ENCODE peak calls at places on chromosomes 12 and 14, in five cellular contexts. One of them, this sample, is unnamed.

GRCh38 chr14:61388173-61388975 is 67.0 kb downstream of the PRKCH start:
- DNase-seq in tibial nerve: no peak
- DNase-seq in PC-3: peak; percentile 90
- DNase-seq in CD8-positive, alpha-beta memory T cell: peak; percentile 34
- DNase-seq in A549: no peak
- DNase-seq in this sample: no peak

GRCh38 chr14:50095895-50096294 is 20.5 kb downstream of the VCPKMT start:
- DNase-seq in tibial nerve: no peak
- DNase-seq in PC-3: no peak
- DNase-seq in CD8-positive, alpha-beta memory T cell: no peak
- DNase-seq in A549: no peak
- DNase-seq in this sample: no peak

GRCh38 chr12:132169376-132169775 is 25.1 kb downstream of the NOC4L start:
- DNase-seq in tibial nerve: no peak
- DNase-seq in PC-3: no peak
- DNase-seq in CD8-positive, alpha-beta memory T cell: no peak
- DNase-seq in A549: no peak
- DNase-seq in this sample: no peak

GRCh38 chr12:74586251-74586650 is 48.6 kb downstream of the ATXN7L3B start:
- DNase-seq in tibial nerve: no peak
- DNase-seq in PC-3: no peak
- DNase-seq in CD8-positive, alpha-beta memory T cell: no peak
- DNase-seq in A549: no peak
- DNase-seq in this sample: no peak

GRCh38 chr12:130650131-130650530 is 66.0 kb downstream of the RIMBP2 start:
- DNase-seq in tibial nerve: no peak
- DNase-seq in PC-3: no peak
- DNase-seq in CD8-positive, alpha-beta memory T cell: no peak
- DNase-seq in A549: no peak
- DNase-seq in this sample: no peak

GRCh38 chr12:63845726-63846125 is 1.2 kb downstream of the SRGAP1 start:
- DNase-seq in tibial nerve: no peak
- DNase-seq in PC-3: peak; percentile 91
- DNase-seq in CD8-positive, alpha-beta memory T cell: no peak
- DNase-seq in A549: no peak
- DNase-seq in this sample: no peak

GRCh38 chr14:96893966-96894622 is 96.9 kb downstream of the VRK1 start:
- DNase-seq in tibial nerve: no peak
- DNase-seq in PC-3: no peak
- DNase-seq in CD8-positive, alpha-beta memory T cell: no peak
- DNase-seq in A549: no peak
- DNase-seq in this sample: no peak

GRCh38 chr14:49972840-49973239 is 80.0 kb downstream of the ARF6 start:
- DNase-seq in tibial nerve: peak; percentile 38
- DNase-seq in PC-3: peak; percentile 97
- DNase-seq in CD8-positive, alpha-beta memory T cell: no peak
- DNase-seq in A549: peak; percentile 72
- DNase-seq in this sample: peak; percentile 87

GRCh38 chr12:119178544-119179334 is at the start of gene HSPB8:
- DNase-seq in tibial nerve: peak; percentile 61
- DNase-seq in PC-3: peak; percentile 47
- DNase-seq in CD8-positive, alpha-beta memory T cell: no peak
- DNase-seq in A549: peak; percentile 74
- DNase-seq in this sample: peak; percentile 69

GRCh38 chr14:64536488-64537245 is 3.9 kb upstream of the HSPA2 start:
- DNase-seq in tibial nerve: no peak
- DNase-seq in PC-3: no peak
- DNase-seq in CD8-positive, alpha-beta memory T cell: no peak
- DNase-seq in A549: no peak
- DNase-seq in this sample: no peak

GRCh38 chr14:32633214-32633864 is 304.2 kb downstream of the AKAP6 start:
- DNase-seq in tibial nerve: no peak
- DNase-seq in PC-3: no peak
- DNase-seq in CD8-positive, alpha-beta memory T cell: no peak
- DNase-seq in A549: no peak
- DNase-seq in this sample: no peak

GRCh38 chr12:90851800-90852718 is 102.9 kb downstream of the CCER1 start:
- DNase-seq in tibial nerve: no peak
- DNase-seq in PC-3: peak; percentile 24
- DNase-seq in CD8-positive, alpha-beta memory T cell: no peak
- DNase-seq in A549: no peak
- DNase-seq in this sample: no peak

GRCh38 chr14:23095196-23096108 is at the start of gene C14orf119:
- DNase-seq in tibial nerve: peak; percentile 100
- DNase-seq in PC-3: peak; percentile 99
- DNase-seq in CD8-positive, alpha-beta memory T cell: peak; percentile 100
- DNase-seq in A549: peak; percentile 98
- DNase-seq in this sample: peak; percentile 99

GRCh38 chr12:92080390-92081285 is 65.0 kb downstream of the BTG1 start:
- DNase-seq in tibial nerve: no peak
- DNase-seq in PC-3: peak; percentile 98
- DNase-seq in CD8-positive, alpha-beta memory T cell: no peak
- DNase-seq in A549: peak; percentile 66
- DNase-seq in this sample: peak; percentile 73

GRCh38 chr12:120121766-120122293 is 5.3 kb upstream of the RAB35 start:
- DNase-seq in tibial nerve: no peak
- DNase-seq in PC-3: no peak
- DNase-seq in CD8-positive, alpha-beta memory T cell: no peak
- DNase-seq in A549: no peak
- DNase-seq in this sample: no peak

GRCh38 chr12:51898937-51899336 is 8.4 kb upstream of the ACVRL1 start:
- DNase-seq in tibial nerve: no peak
- DNase-seq in PC-3: peak; percentile 9
- DNase-seq in CD8-positive, alpha-beta memory T cell: no peak
- DNase-seq in A549: no peak
- DNase-seq in this sample: no peak

GRCh38 chr14:24066490-24067132 is 4.8 kb upstream of the CPNE6 start:
- DNase-seq in tibial nerve: no peak
- DNase-seq in PC-3: no peak
- DNase-seq in CD8-positive, alpha-beta memory T cell: no peak
- DNase-seq in A549: no peak
- DNase-seq in this sample: no peak

DNA sequence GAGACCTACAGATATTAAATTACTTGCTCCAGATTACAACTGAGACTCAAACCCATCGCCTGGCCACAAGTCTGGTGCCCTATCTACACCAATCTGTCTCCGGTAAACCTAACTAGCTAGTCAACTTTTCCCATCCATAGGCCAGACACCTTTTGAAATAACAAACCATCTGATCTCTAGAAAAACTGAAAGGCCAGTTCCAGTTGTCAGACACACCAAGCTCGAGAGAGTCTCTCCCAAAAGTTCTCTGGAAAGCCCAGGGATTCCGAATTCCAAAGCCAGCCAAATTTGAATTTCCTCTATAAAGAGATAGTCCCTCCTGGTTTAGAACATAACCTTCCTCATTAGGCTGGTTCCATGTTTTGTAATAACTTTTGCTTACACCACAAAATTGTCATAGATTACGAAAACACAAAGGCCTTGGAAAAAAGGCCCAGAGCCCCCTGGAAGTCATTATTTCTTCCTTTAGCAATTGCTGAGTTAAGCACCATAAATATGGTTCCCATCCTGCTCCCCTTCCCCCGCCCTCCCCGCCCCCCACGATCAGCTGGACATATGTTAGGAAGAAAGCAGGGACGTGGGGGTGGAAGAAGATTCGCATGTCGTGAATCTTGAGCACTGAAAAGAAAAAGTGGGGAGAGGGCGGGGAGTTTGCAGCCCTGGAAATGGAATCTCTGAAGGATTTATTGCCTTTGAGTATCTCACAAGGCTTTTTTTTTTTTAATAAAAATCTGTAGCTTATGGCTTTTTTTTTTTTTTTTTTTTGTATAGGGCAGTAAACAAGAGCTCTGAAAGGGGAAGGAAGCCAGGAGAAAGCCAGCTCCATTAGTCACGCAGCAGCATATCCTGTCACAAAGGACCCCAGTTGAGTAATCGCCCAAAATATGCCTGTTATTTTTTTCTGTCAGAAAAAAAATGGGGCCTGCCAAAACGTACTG is 110.4 kb downstream of the ZFP36L1 start:
- DNase-seq in tibial nerve: peak; percentile 70
- DNase-seq in PC-3: peak; percentile 95
- DNase-seq in CD8-positive, alpha-beta memory T cell: no peak
- DNase-seq in A549: peak; percentile 78
- DNase-seq in this sample: no peak
- H3K4me1 ChIP-seq in tibial nerve: peaks cover 45% of the 10 kb centered on the region
- H3K4me1 ChIP-seq in PC-3: peaks cover 58% of the 10 kb centered on the region
- H3K4me1 ChIP-seq in CD8-positive, alpha-beta memory T cell: peaks cover 54% of the 10 kb centered on the region
- H3K4me1 ChIP-seq in A549: peaks cover 46% of the 10 kb centered on the region
- H3K4me1 ChIP-seq in this sample: no peaks in the 10 kb centered on the region

DNA sequence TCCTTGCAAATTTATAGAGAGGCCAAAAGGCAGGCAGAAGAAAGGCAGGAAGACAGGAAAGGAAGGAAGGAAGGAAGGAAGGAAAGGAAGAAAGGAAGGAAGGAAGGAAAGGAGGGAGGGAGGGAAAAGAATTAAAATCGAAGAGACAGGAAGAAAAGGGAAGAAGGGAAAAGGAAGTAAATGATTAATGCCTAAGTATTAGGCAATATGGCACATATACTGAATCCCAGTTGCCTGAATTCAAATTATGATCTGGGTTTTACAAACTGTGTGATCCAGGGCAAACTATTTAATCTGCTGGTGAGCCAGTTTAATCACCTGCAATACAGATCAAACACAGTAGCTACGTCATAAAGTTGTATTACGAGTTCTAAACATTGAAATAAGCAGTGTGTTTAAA is 983.6 kb downstream of the FLRT2 start:
- DNase-seq in tibial nerve: no peak
- DNase-seq in PC-3: no peak
- DNase-seq in CD8-positive, alpha-beta memory T cell: no peak
- DNase-seq in A549: no peak
- DNase-seq in this sample: no peak
- H3K4me1 ChIP-seq in tibial nerve: no peaks in the 10 kb centered on the region
- H3K4me1 ChIP-seq in PC-3: no peaks in the 10 kb centered on the region
- H3K4me1 ChIP-seq in CD8-positive, alpha-beta memory T cell: no peaks in the 10 kb centered on the region
- H3K4me1 ChIP-seq in A549: no peaks in the 10 kb centered on the region
- H3K4me1 ChIP-seq in this sample: no peaks in the 10 kb centered on the region

GRCh38 chr12:116919247-116919671 is 8.5 kb downstream of the FBXW8 start:
- DNase-seq in tibial nerve: no peak
- DNase-seq in PC-3: no peak
- DNase-seq in CD8-positive, alpha-beta memory T cell: no peak
- DNase-seq in A549: no peak
- DNase-seq in this sample: no peak
- H3K4me1 ChIP-seq in tibial nerve: no peaks in the 10 kb centered on the region
- H3K4me1 ChIP-seq in PC-3: peaks cover 55% of the 10 kb centered on the region
- H3K4me1 ChIP-seq in CD8-positive, alpha-beta memory T cell: peaks cover 53% of the 10 kb centered on the region
- H3K4me1 ChIP-seq in A549: peaks cover 28% of the 10 kb centered on the region
- H3K4me1 ChIP-seq in this sample: peaks cover 8% of the 10 kb centered on the region

GRCh38 chr12:6205761-6206160 is 5.6 kb downstream of the CD9 start:
- DNase-seq in tibial nerve: no peak
- DNase-seq in PC-3: no peak
- DNase-seq in CD8-positive, alpha-beta memory T cell: no peak
- DNase-seq in A549: no peak
- DNase-seq in this sample: no peak
- H3K4me1 ChIP-seq in tibial nerve: peaks cover 52% of the 10 kb centered on the region
- H3K4me1 ChIP-seq in PC-3: peaks cover 30% of the 10 kb centered on the region
- H3K4me1 ChIP-seq in CD8-positive, alpha-beta memory T cell: peaks cover 11% of the 10 kb centered on the region
- H3K4me1 ChIP-seq in A549: peaks cover 34% of the 10 kb centered on the region
- H3K4me1 ChIP-seq in this sample: peaks cover 29% of the 10 kb centered on the region

DNA sequence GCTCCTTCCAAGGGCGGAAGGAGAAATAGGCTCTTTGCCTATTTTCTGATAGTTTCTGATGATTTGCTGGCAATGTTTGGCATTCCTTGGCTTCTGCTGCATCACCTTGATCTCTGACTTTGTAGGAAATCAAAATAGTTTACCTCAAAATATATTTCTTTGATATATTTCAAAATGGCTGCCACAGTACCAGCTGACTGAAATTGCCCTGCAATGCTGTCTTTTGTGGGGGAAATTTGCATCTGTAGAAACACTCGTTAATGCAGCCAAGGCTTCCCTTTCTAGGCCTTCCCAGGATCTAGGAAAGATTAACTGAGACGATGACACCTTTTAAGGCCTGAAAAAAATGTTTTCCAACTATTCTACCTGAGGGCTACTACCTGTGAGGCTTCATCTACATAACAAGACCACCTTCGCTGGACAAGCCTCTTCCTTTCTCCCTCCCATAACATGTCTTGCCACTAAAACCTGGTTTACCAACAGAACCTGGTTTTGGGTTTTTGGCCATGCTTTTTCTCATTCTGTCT is 212.8 kb upstream of the SSTR1 start:
- DNase-seq in tibial nerve: no peak
- DNase-seq in PC-3: no peak
- DNase-seq in CD8-positive, alpha-beta memory T cell: no peak
- DNase-seq in A549: no peak
- DNase-seq in this sample: no peak
- H3K4me1 ChIP-seq in tibial nerve: no peaks in the 10 kb centered on the region
- H3K4me1 ChIP-seq in PC-3: no peaks in the 10 kb centered on the region
- H3K4me1 ChIP-seq in CD8-positive, alpha-beta memory T cell: no peaks in the 10 kb centered on the region
- H3K4me1 ChIP-seq in A549: no peaks in the 10 kb centered on the region
- H3K4me1 ChIP-seq in this sample: no peaks in the 10 kb centered on the region

GRCh38 chr12:93363854-93364297 is 13.8 kb upstream of the NUDT4 start:
- DNase-seq in tibial nerve: no peak
- DNase-seq in PC-3: no peak
- DNase-seq in CD8-positive, alpha-beta memory T cell: no peak
- DNase-seq in A549: no peak
- DNase-seq in this sample: no peak
- H3K4me1 ChIP-seq in tibial nerve: no peaks in the 10 kb centered on the region
- H3K4me1 ChIP-seq in PC-3: no peaks in the 10 kb centered on the region
- H3K4me1 ChIP-seq in CD8-positive, alpha-beta memory T cell: peaks cover 10% of the 10 kb centered on the region
- H3K4me1 ChIP-seq in A549: no peaks in the 10 kb centered on the region
- H3K4me1 ChIP-seq in this sample: no peaks in the 10 kb centered on the region

GRCh38 chr12:6550294-6551062 is 5.4 kb downstream of the IFFO1 start:
- DNase-seq in tibial nerve: no peak
- DNase-seq in PC-3: no peak
- DNase-seq in CD8-positive, alpha-beta memory T cell: no peak
- DNase-seq in A549: no peak
- DNase-seq in this sample: no peak
- H3K4me1 ChIP-seq in tibial nerve: peaks cover 55% of the 10 kb centered on the region
- H3K4me1 ChIP-seq in PC-3: peaks cover 19% of the 10 kb centered on the region
- H3K4me1 ChIP-seq in CD8-positive, alpha-beta memory T cell: peaks cover 21% of the 10 kb centered on the region
- H3K4me1 ChIP-seq in A549: peaks cover 41% of the 10 kb centered on the region
- H3K4me1 ChIP-seq in this sample: no peaks in the 10 kb centered on the region

GRCh38 chr12:12810507-12811143 is 2.5 kb upstream of the DDX47 start:
- DNase-seq in tibial nerve: no peak
- DNase-seq in PC-3: peak; percentile 65
- DNase-seq in CD8-positive, alpha-beta memory T cell: no peak
- DNase-seq in A549: no peak
- DNase-seq in this sample: no peak
- H3K4me1 ChIP-seq in tibial nerve: peaks cover 20% of the 10 kb centered on the region
- H3K4me1 ChIP-seq in PC-3: peaks cover 55% of the 10 kb centered on the region
- H3K4me1 ChIP-seq in CD8-positive, alpha-beta memory T cell: peaks cover 53% of the 10 kb centered on the region
- H3K4me1 ChIP-seq in A549: peaks cover 59% of the 10 kb centered on the region
- H3K4me1 ChIP-seq in this sample: peaks cover 29% of the 10 kb centered on the region

DNA sequence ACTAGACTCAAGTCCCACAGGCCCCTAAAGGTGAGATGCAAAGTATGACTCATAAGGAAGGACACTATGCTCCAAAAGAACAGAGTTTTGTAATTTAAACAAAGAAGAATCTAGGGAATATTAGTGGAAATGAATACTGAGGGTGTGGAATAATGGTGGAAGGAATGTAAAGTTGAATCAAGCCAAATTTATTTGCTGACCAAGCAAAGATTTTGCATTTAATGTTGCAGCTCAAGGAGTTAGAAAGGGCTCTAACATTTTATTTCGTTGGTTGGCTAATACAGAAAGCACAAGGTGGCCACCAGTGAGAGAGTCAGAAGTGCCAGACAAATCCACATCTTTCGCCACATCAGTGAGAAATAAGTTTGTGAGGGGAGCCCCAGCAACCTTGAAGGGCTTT is 550.3 kb downstream of the FOXG1 start:
- DNase-seq in tibial nerve: no peak
- DNase-seq in PC-3: no peak
- DNase-seq in CD8-positive, alpha-beta memory T cell: no peak
- DNase-seq in A549: no peak
- DNase-seq in this sample: no peak
- H3K4me1 ChIP-seq in tibial nerve: no peaks in the 10 kb centered on the region
- H3K4me1 ChIP-seq in PC-3: no peaks in the 10 kb centered on the region
- H3K4me1 ChIP-seq in CD8-positive, alpha-beta memory T cell: no peaks in the 10 kb centered on the region
- H3K4me1 ChIP-seq in A549: no peaks in the 10 kb centered on the region
- H3K4me1 ChIP-seq in this sample: no peaks in the 10 kb centered on the region

This sample was measured in Panc1.